ENCODE peak calls at places on chromosomes 4 and X, in five cellular contexts. T is choroid plexus epithelial cell, N is ovary, W is lung, A is AG04450. K is an unnamed sample.

GRCh38 chrX:18348047-18348446 is 6.4 kb downstream of the SCML2 start:
- DNase-seq in T (no peak), N (no peak), W (no peak), A (no peak), K (no peak)

GRCh38 chrX:53599781-53600396 is 86.6 kb downstream of the HUWE1 start:
- DNase-seq in T (no peak), N (no peak), W (no peak), A (no peak), K (no peak)

GRCh38 chr4:156422576-156422975 is 468.9 kb upstream of the CTSO start:
- DNase-seq in T (peak), N (no peak), W (no peak), A (no peak), K (no peak)

GRCh38 chrX:16199343-16199742 is 32.1 kb downstream of the MAGEB17 start:
- DNase-seq in T (no peak), N (no peak), W (no peak), A (no peak), K (no peak)

GRCh38 chr4:94156816-94157215 is 50.8 kb upstream of the SMARCAD1 start:
- DNase-seq in T (no peak), N (no peak), W (no peak), A (no peak), K (no peak)

GRCh38 chrX:145613894-145614293 is 203.7 kb upstream of the SLITRK2 start:
- DNase-seq in T (no peak), N (no peak), W (no peak), A (no peak), K (no peak)

GRCh38 chrX:43313035-43313434 is 343.1 kb upstream of the MAOA start:
- DNase-seq in T (no peak), N (no peak), W (no peak), A (no peak), K (no peak)

GRCh38 chrX:17553451-17553850 is 178.5 kb downstream of the NHS start:
- DNase-seq in T (peak), N (no peak), W (no peak), A (no peak), K (no peak)

GRCh38 chrX:148135738-148136137 is 154.6 kb downstream of the FMR1NB start:
- DNase-seq in T (peak), N (no peak), W (no peak), A (no peak), K (no peak)

GRCh38 chrX:133677123-133678063 is 262.1 kb upstream of the GPC4 start:
- DNase-seq in T (no peak), N (no peak), W (no peak), A (no peak), K (no peak)

GRCh38 chr4:76514087-76514486 is 79.1 kb downstream of the SHROOM3 start:
- DNase-seq in T (no peak), N (no peak), W (no peak), A (no peak), K (no peak)

GRCh38 chrX:149498767-149499166 is 6.3 kb downstream of the IDS start:
- DNase-seq in T (no peak), N (no peak), W (no peak), A (no peak), K (no peak)

GRCh38 chr4:148857973-148858534 is 415.8 kb upstream of the NR3C2 start:
- DNase-seq in T (no peak), N (no peak), W (no peak), A (no peak), K (no peak)

GRCh38 chr4:73222466-73223257 is 35.9 kb downstream of the ANKRD17 start:
- DNase-seq in T (peak), N (peak), W (peak), A (peak), K (peak)

GRCh38 chrX:31609130-31609529 is 537.3 kb upstream of the FTHL17 start:
- DNase-seq in T (peak), N (no peak), W (no peak), A (peak), K (no peak)

GRCh38 chrX:24117288-24117687 is 32.2 kb upstream of the ZFX start:
- DNase-seq in T (peak), N (peak), W (no peak), A (peak), K (no peak)

GRCh38 chrX:18861436-18861950 is 122.4 kb downstream of the PHKA2 start:
- DNase-seq in T (no peak), N (no peak), W (no peak), A (no peak), K (no peak)

GRCh38 chr4:1808396-1808795 is 15.3 kb downstream of the FGFR3 start:
- DNase-seq in T (no peak), N (no peak), W (no peak), A (no peak), K (no peak)

GRCh38 chr4:6763330-6763851 is 19.1 kb upstream of the KIAA0232 start:
- DNase-seq in T (no peak), N (no peak), W (no peak), A (no peak), K (no peak)

GRCh38 chrX:9650091-9650490 is 115.6 kb downstream of the GPR143 start:
- DNase-seq in T (no peak), N (no peak), W (no peak), A (no peak), K (no peak)

GRCh38 chr4:153988446-153988845 is 199.6 kb upstream of the SFRP2 start:
- DNase-seq in T (peak), N (no peak), W (no peak), A (no peak), K (no peak)

GRCh38 chr4:62952366-62952765 is 1456.9 kb downstream of the TECRL start:
- DNase-seq in T (no peak), N (no peak), W (no peak), A (no peak), K (no peak)

GRCh38 chrX:100600340-100600739 is 15.6 kb downstream of the TNMD start:
- DNase-seq in T (no peak), N (no peak), W (no peak), A (no peak), K (no peak)

GRCh38 chr4:123709336-123709735 is 312.7 kb downstream of the SPRY1 start:
- DNase-seq in T (no peak), N (no peak), W (no peak), A (no peak), K (no peak)

GRCh38 chr4:72468904-72469502 is 100.0 kb downstream of the ADAMTS3 start:
- DNase-seq in T (peak), N (no peak), W (no peak), A (no peak), K (no peak)

GRCh38 chrX:108732630-108733321 is 3.6 kb downstream of the IRS4 start:
- DNase-seq in T (no peak), N (peak), W (no peak), A (no peak), K (no peak)
- H3K4me3 ChIP-seq in T (no peak), N (peak), W (no peak), A (no peak), K (no peak)

GRCh38 chr4:15451181-15451865 is 18.4 kb upstream of the CC2D2A start:
- DNase-seq in T (peak), N (no peak), W (no peak), A (no peak), K (no peak)
- H3K4me3 ChIP-seq in T (no peak), N (no peak), W (no peak), A (no peak), K (no peak)

GRCh38 chr4:689498-690122 is 659 bp upstream of the SLC49A3 start:
- DNase-seq in T (no peak), N (no peak), W (no peak), A (no peak), K (no peak)
- H3K4me3 ChIP-seq in T (peak), N (no peak), W (peak), A (no peak), K (peak)

GRCh38 chr4:164935363-164935762 is 42.1 kb downstream of the TRIM61 start:
- DNase-seq in T (peak), N (no peak), W (no peak), A (no peak), K (no peak)
- H3K4me3 ChIP-seq in T (no peak), N (no peak), W (no peak), A (no peak), K (no peak)

GRCh38 chr4:8041868-8042267 is 102.2 kb upstream of the AFAP1 start:
- DNase-seq in T (no peak), N (no peak), W (no peak), A (no peak), K (no peak)
- H3K4me3 ChIP-seq in T (no peak), N (no peak), W (no peak), A (no peak), K (no peak)

GRCh38 chr4:183430317-183430986 is 14.0 kb upstream of the CDKN2AIP start:
- DNase-seq in T (peak), N (no peak), W (peak), A (no peak), K (no peak)
- H3K4me3 ChIP-seq in T (no peak), N (no peak), W (no peak), A (no peak), K (no peak)

K was measured in aorta.